ENCODE peak calls at places on chromosomes 16 and 17, in four cellular contexts. T is cardiac fibroblast, R is HT-29, B is RCC 7860. C is an unnamed sample.

GRCh38 chr16:67212766-67213165 is 13.8 kb downstream of the ELMO3 start:
- DNase-seq in R (peak), B (peak), T (no peak), C (no peak)

GRCh38 chr17:43608313-43608712 is 53.4 kb downstream of the MEOX1 start:
- DNase-seq in R (no peak), B (peak), T (peak), C (no peak)

GRCh38 chr17:38891441-38891840 is 21.6 kb downstream of the LASP1 start:
- DNase-seq in B (no peak), T (no peak), R (no peak), C (no peak)

GRCh38 chr16:3023415-3023668 is 400 bp downstream of the HCFC1R1 start:
- DNase-seq in B (peak), R (peak), T (peak), C (peak)

GRCh38 chr17:37642706-37643105 is 540 bp downstream of the DDX52 start:
- DNase-seq in R (peak), T (peak), B (no peak), C (peak)

GRCh38 chr17:79809530-79810137 is 12.8 kb upstream of the CBX8 start:
- DNase-seq in B (no peak), R (peak), T (no peak), C (no peak)

GRCh38 chr17:77125432-77125901 is 15.3 kb upstream of the SEC14L1 start:
- DNase-seq in R (peak), B (peak), T (peak), C (no peak)

GRCh38 chr16:15639061-15639568 is 3.8 kb downstream of the MARF1 start:
- DNase-seq in T (no peak), B (no peak), R (no peak), C (no peak)

GRCh38 chr16:57652695-57653471 is 15.2 kb upstream of the ADGRG3 start:
- DNase-seq in B (no peak), R (no peak), T (no peak), C (no peak)

GRCh38 chr16:65728652-65729051 is 606.8 kb upstream of the CDH11 start:
- DNase-seq in R (no peak), B (no peak), T (no peak), C (no peak)

GRCh38 chr16:67658849-67659674 is 998 bp downstream of the ACD start:
- DNase-seq in B (no peak), T (no peak), R (no peak), C (no peak)

GRCh38 chr17:57990037-57990436 is 2.0 kb upstream of the VEZF1 start:
- DNase-seq in R (no peak), T (no peak), B (no peak), C (no peak)

GRCh38 chr16:15741207-15741871 is 91.3 kb downstream of the NDE1 start:
- DNase-seq in R (no peak), B (no peak), T (no peak), C (no peak)

GRCh38 chr17:17514361-17514992 is 18.3 kb upstream of the RASD1 start:
- DNase-seq in T (no peak), B (no peak), R (no peak), C (no peak)

GRCh38 chr17:82127704-82128103 is 29.7 kb upstream of the FASN start:
- DNase-seq in B (no peak), R (no peak), T (no peak), C (no peak)

GRCh38 chr17:21058098-21058893 is 15.5 kb upstream of the USP22 start:
- DNase-seq in B (no peak), R (no peak), T (peak), C (peak)

GRCh38 chr17:50794361-50794760 is 27.0 kb upstream of the ANKRD40CL start:
- DNase-seq in T (no peak), B (no peak), R (no peak), C (no peak)

GRCh38 chr16:11136600-11136999 is 119.4 kb downstream of the SOCS1 start:
- DNase-seq in B (peak), T (peak), R (no peak), C (no peak)

GRCh38 chr17:76353004-76353598 is 615 bp downstream of the PRPSAP1 start:
- DNase-seq in B (no peak), T (no peak), R (peak), C (peak)

GRCh38 chr17:80694085-80694991 is 149.7 kb downstream of the RPTOR start:
- DNase-seq in B (no peak), R (no peak), T (no peak), C (no peak)

GRCh38 chr17:79098282-79098867 is 23.8 kb downstream of the ENGASE start:
- DNase-seq in T (no peak), R (no peak), B (no peak), C (no peak)

GRCh38 chr17:9959377-9959981 is 54.4 kb upstream of the RCVRN start:
- DNase-seq in R (peak), T (peak), B (peak), C (peak)

GRCh38 chr17:40303706-40304450 is 5.1 kb upstream of the RARA start:
- DNase-seq in T (peak), B (no peak), R (no peak), C (peak)

GRCh38 chr17:31559647-31560501 is 168.4 kb downstream of the RAB11FIP4 start:
- DNase-seq in R (no peak), B (peak), T (no peak), C (peak)

GRCh38 chr16:89746043-89746442 is 24.7 kb downstream of the ZNF276 start:
- DNase-seq in T (no peak), R (no peak), B (no peak), C (no peak)